ENCODE peak calls at places on chromosomes 5 and 9, in five cellular contexts. J is upper lobe of left lung, I is Panc1, F is GM12878, E is HepG2. S is an unnamed sample.

GRCh38 chr5:179834120-179834519 is 13.4 kb downstream of the SQSTM1 start:
- ATAC-seq in I (no peak), F (no peak), J (no peak), E (no peak), S (no peak)

GRCh38 chr5:121691478-121691877 is 160.2 kb upstream of the FTMT start:
- ATAC-seq in I (no peak), F (no peak), E (peak), J (no peak), S (no peak)

GRCh38 chr9:84893360-84894128 is 224.0 kb downstream of the NTRK2 start:
- ATAC-seq in F (no peak), J (no peak), E (no peak), I (no peak), S (no peak)

GRCh38 chr5:95283761-95284511 is 958 bp downstream of the MCTP1 start:
- ATAC-seq in J (peak), E (peak), F (peak), I (peak), S (peak)

GRCh38 chr9:117448066-117448465 is 33.2 kb upstream of the ASTN2 start:
- ATAC-seq in J (no peak), I (no peak), F (no peak), E (no peak), S (no peak)

GRCh38 chr9:121059998-121060636 is 10.0 kb upstream of the C5 start:
- ATAC-seq in F (peak), J (no peak), E (no peak), I (no peak), S (no peak)

GRCh38 chr9:124517600-124517999 is 10.4 kb upstream of the NR5A1 start:
- ATAC-seq in F (no peak), I (no peak), E (no peak), J (no peak), S (no peak)

GRCh38 chr5:67983251-67983941 is 232.2 kb upstream of the PIK3R1 start:
- ATAC-seq in J (no peak), I (no peak), E (no peak), F (peak), S (no peak)

GRCh38 chr5:137954131-137954879 is 65.0 kb downstream of the PKD2L2 start:
- ATAC-seq in J (no peak), E (no peak), I (no peak), F (no peak), S (peak)

GRCh38 chr9:4762108-4762888 is 21.3 kb upstream of the AK3 start:
- ATAC-seq in E (peak), J (peak), F (peak), I (no peak), S (peak)

GRCh38 chr9:135552698-135553161 is 6.8 kb downstream of the OBP2A start:
- ATAC-seq in I (no peak), F (no peak), J (no peak), E (no peak), S (no peak)

GRCh38 chr5:157285310-157286035 is 19.6 kb downstream of the CYFIP2 start:
- ATAC-seq in J (no peak), F (no peak), I (no peak), E (no peak), S (no peak)

GRCh38 chr5:36177715-36178556 is 26.0 kb downstream of the SKP2 start:
- ATAC-seq in E (peak), J (no peak), I (peak), F (peak), S (peak)

GRCh38 chr9:1676771-1677170 is 338.4 kb upstream of the SMARCA2 start:
- ATAC-seq in J (no peak), E (no peak), I (no peak), F (no peak), S (no peak)

GRCh38 chr5:1507457-1507856 is 16.3 kb downstream of the LPCAT1 start:
- ATAC-seq in J (peak), I (no peak), E (no peak), F (no peak), S (no peak)

GRCh38 chr5:131286400-131286715 is 22.5 kb downstream of the CDC42SE2 start:
- ATAC-seq in J (no peak), F (no peak), I (no peak), E (no peak), S (no peak)

GRCh38 chr5:15366676-15367391 is 133.1 kb upstream of the FBXL7 start:
- ATAC-seq in I (no peak), F (no peak), E (no peak), J (no peak), S (peak)

GRCh38 chr5:31866166-31866565 is 227.2 kb downstream of the PDZD2 start:
- ATAC-seq in I (no peak), J (no peak), F (no peak), E (no peak), S (no peak)

GRCh38 chr5:53243403-53243802 is 133.8 kb upstream of the MOCS2 start:
- ATAC-seq in F (no peak), E (no peak), J (no peak), I (no peak), S (no peak)
- TF ChIP-seq CTCF in F (no peak), E (no peak), J (no peak), I (peak), S (no peak)

GRCh38 chr5:98309785-98310566 is 463.5 kb upstream of the RGMB start:
- ATAC-seq in E (peak), F (peak), I (peak), J (no peak), S (peak)

GRCh38 chr5:98319299-98320011 is 454.0 kb upstream of the RGMB start:
- ATAC-seq in F (peak), E (no peak), J (no peak), I (no peak), S (no peak)

GRCh38 chr5:98308960-98309359 is 464.5 kb upstream of the RGMB start:
- ATAC-seq in E (no peak), J (no peak), F (no peak), I (no peak), S (no peak)

GRCh38 chr5:98314262-98314661 is 459.2 kb upstream of the RGMB start:
- ATAC-seq in J (no peak), F (no peak), E (no peak), I (no peak), S (no peak)
- TF ChIP-seq POLR2AphosphoS5 in J (no peak), F (no peak), E (no peak), I (no peak), S (no peak)

GRCh38 chr5:139091439-139092156 is 106.6 kb downstream of the SIL1 start:
- ATAC-seq in E (peak), I (peak), F (peak), J (no peak), S (peak)
- TF ChIP-seq CTCF in E (peak), I (peak), F (peak), J (no peak), S (peak)

DNA sequence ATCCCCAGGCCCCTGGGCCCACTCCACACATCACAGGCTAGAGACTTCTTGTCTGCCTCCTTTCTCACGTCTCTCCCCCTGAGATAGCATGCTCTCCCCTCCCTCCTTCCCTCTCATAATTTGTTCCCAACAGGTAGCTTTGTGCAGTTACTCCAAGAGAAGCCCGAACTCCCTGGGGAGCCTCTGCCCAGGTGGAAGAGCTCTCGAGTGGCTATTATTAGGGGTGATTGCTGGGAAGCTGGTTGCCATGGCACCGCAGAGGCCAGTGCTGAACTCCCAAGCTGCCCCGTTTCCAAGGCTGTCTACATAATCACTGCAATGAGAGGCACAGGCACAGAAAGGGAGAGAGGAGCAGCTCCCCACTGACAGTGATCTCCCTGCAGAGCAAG is 104.7 kb upstream of the GPR151 start:
- ATAC-seq in F (no peak), I (no peak), J (no peak), E (no peak), S (no peak)
- TF ChIP-seq POLR2AphosphoS5 in F (no peak), I (no peak), J (no peak), E (no peak), S (no peak)

DNA sequence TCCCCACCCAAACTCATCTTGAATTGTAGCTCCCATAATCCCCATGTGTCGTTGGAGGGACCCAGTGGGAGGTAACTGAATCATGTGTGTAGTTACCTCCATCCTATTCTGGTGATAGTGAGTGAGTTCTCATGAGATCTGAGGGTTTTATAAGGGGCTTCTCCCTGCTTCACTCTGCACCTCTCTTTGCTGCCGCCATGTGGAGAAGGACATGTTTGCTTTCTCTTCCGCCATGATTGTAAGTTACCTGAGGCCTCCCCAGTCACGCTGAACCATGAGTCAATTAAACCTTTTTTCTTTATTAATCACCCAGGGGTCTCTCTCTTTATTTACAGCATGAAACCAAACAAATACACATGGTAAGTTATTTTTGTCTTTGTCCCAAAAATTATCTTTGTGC is 726.1 kb downstream of the CDH18 start:
- ATAC-seq in I (no peak), F (no peak), E (no peak), J (no peak), S (no peak)
- TF ChIP-seq CTCF in I (peak), F (no peak), E (no peak), J (no peak), S (no peak)